ENCODE peak calls at places on chromosomes 3 and 15, in eight cellular contexts. O, N, P, U, X, T, B and W are unnamed samples.

GRCh38 chr15:101105059-101105851 is 146.6 kb downstream of the CHSY1 start:
- DNase-seq in O (no peak), N (no peak), T (no peak), U (no peak), X (no peak), P (no peak), B (no peak), W (no peak)

GRCh38 chr3:40876019-40876418 is 323.3 kb upstream of the CTNNB1 start:
- DNase-seq in U (no peak), B (no peak), O (no peak), X (no peak), N (no peak), T (no peak), P (no peak), W (no peak)

GRCh38 chr15:71332605-71333004 is 217.3 kb downstream of the THSD4 start:
- DNase-seq in B (no peak), N (no peak), P (no peak), U (no peak), X (no peak), T (no peak), O (no peak), W (no peak)

GRCh38 chr3:24387000-24387399 is 107.7 kb downstream of the THRB start:
- DNase-seq in X (no peak), O (no peak), T (no peak), B (no peak), U (no peak), P (no peak), N (no peak), W (no peak)

GRCh38 chr3:188904670-188905069 is 267.1 kb upstream of the TPRG1 start:
- DNase-seq in P (no peak), O (no peak), N (no peak), B (no peak), U (no peak), X (no peak), T (no peak), W (no peak)

GRCh38 chr3:43372809-43373587 is 86.7 kb downstream of the SNRK start:
- DNase-seq in N (peak; percentile 31), B (no peak), T (no peak), P (no peak), X (no peak), O (no peak), U (no peak), W (no peak)

GRCh38 chr15:89003865-89004725 is 84.2 kb upstream of the ABHD2 start:
- DNase-seq in O (no peak), T (no peak), X (no peak), N (no peak), B (no peak), P (no peak), U (no peak), W (no peak)

GRCh38 chr3:11452988-11453847 is 181.0 kb downstream of the ATG7 start:
- DNase-seq in P (no peak), O (no peak), X (no peak), B (no peak), N (no peak), U (no peak), T (no peak), W (no peak)

GRCh38 chr3:135106445-135106844 is 311.4 kb downstream of the EPHB1 start:
- DNase-seq in B (no peak), T (no peak), N (no peak), U (no peak), O (no peak), X (no peak), P (peak; percentile 60), W (peak; percentile 5)

GRCh38 chr3:186551387-186551786 is 7.2 kb upstream of the CRYGS start:
- DNase-seq in P (no peak), O (no peak), X (no peak), B (no peak), U (no peak), N (no peak), T (no peak), W (no peak)

GRCh38 chr15:85773916-85774315 is 20.8 kb downstream of the KLHL25 start:
- DNase-seq in B (no peak), U (no peak), N (no peak), O (no peak), T (no peak), P (no peak), X (no peak), W (no peak)

GRCh38 chr3:9951962-9952805 is at the start of gene PRRT3:
- DNase-seq in X (no peak), U (no peak), N (no peak), B (no peak), O (peak; percentile 90), P (peak; percentile 45), T (no peak), W (no peak)

GRCh38 chr3:139677341-139678155 is at the start of gene NMNAT3:
- DNase-seq in N (peak; percentile 94), O (peak; percentile 96), T (no peak), X (peak; percentile 84), U (peak; percentile 79), B (no peak), P (peak; percentile 88), W (peak; percentile 34)

GRCh38 chr3:16106050-16106449 is 68.4 kb upstream of the GALNT15 start:
- DNase-seq in U (no peak), N (no peak), X (no peak), O (no peak), B (no peak), T (no peak), P (no peak), W (no peak)

GRCh38 chr15:64883097-64883581 is 28.6 kb upstream of the ANKDD1A start:
- DNase-seq in P (no peak), B (peak; percentile 83), U (no peak), T (no peak), O (no peak), N (no peak), X (no peak), W (peak; percentile 76)

GRCh38 chr3:161217496-161217895 is 3.6 kb upstream of the NMD3 start:
- DNase-seq in B (no peak), T (no peak), N (no peak), U (no peak), P (no peak), O (no peak), X (peak; percentile 53), W (no peak)

GRCh38 chr3:10968390-10968789 is 24.2 kb upstream of the SLC6A1 start:
- DNase-seq in T (no peak), O (no peak), X (no peak), U (no peak), P (no peak), N (no peak), B (no peak), W (no peak)

GRCh38 chr3:128794788-128795649 is 69.0 kb downstream of the RAB7A start:
- DNase-seq in X (peak; percentile 46), P (peak; percentile 48), U (peak; percentile 63), N (peak; percentile 93), T (peak; percentile 54), O (no peak), B (no peak), W (peak; percentile 75)

GRCh38 chr15:65212097-65212496 is 824 bp upstream of the CILP start:
- DNase-seq in P (no peak), N (no peak), B (no peak), T (no peak), O (no peak), X (no peak), U (no peak), W (no peak)

DNA sequence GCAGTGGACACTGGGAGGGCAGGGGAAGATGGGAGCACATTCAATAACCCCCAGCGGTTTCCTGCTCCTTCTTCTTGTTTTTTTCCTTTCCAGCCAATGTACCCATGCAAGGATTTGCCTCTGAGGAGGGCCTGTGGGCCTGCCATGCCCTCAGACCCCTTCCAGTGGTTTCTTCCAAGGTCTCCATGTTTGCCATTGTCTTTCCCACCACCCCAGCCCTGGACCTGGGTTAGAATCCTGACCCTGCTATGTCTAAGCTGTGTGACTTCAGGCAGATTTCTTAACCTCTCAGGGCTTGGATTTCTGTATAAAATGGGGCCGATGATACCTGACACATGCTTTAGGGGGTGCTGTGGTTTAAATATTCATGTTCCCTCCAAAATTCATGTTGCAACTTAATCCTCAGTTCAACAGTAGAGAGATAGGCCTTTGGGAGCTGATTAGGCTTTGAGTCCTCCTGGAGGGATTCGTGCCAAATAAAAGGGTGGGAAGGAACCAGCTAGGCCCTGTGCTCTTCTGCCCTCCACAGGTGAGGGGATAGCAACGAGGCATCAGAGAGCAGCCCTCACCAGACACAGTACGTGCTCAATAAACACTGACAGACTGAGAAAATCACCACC is 46.3 kb upstream of the FLNB start:
- DNase-seq in T (no peak), O (no peak), N (no peak), X (peak; percentile 56), U (no peak), P (no peak), B (no peak), W (no peak)
- TF ChIP-seq CTCF in T (no peak), O (no peak), N (no peak), X (peak; percentile 40), U (peak; percentile 28), P (no peak), B (peak; percentile 49), W (peak; percentile 22)

GRCh38 chr3:34419801-34420200 is 621.4 kb downstream of the PDCD6IP start:
- DNase-seq in B (no peak), N (no peak), O (no peak), U (no peak), T (no peak), X (no peak), P (no peak), W (no peak)

GRCh38 chr3:34421762-34422161 is 623.3 kb downstream of the PDCD6IP start:
- DNase-seq in O (no peak), B (no peak), P (no peak), U (no peak), N (no peak), X (no peak), T (no peak), W (no peak)
- TF ChIP-seq POLR2AphosphoS5 in O (no peak), B (no peak), P (no peak), U (no peak), N (no peak), X (no peak), T (no peak), W (no peak)

DNA sequence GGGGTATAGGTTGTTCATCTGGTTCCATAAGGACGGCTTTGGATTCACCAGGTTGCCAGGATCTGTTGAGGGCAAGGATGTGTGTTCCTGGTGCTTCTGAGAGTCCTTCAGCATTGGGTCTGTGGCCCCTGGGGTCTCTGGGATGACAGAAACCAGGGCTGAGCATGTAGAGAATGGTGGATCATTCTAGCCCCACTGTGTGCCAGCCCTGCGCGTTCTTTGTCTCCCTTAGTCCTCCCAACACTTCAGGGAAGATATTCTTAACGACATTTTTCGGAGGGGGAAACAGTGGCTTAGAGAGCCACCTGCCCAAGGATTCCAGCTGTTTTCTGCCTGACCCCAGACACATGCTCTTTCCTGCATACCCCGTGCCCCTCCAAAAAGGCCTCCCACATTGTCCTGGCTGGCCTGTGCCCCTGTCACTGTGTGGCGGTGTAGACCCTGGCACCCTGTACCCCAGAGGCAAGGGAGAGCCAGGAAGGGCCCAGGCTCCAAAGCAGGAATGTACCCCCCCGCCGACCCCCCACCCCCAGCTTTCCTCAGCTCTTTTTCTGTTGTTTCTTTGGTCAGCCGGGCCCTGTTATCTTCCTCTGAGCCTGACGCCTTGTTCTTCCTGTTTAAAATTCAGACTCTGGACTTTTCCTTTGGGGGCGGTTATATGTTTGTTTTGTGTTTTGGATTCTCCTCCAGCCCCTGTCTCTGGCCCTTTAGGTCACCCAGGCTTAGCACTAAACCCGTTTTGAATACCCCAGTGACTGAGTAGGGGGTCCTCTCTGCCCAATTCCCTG is 57.8 kb upstream of the SMAD6 start:
- DNase-seq in X (no peak), B (no peak), N (no peak), U (no peak), O (no peak), T (no peak), P (no peak), W (no peak)
- H3K27ac ChIP-seq in X (no peak overlapping the region), B (no peak overlapping the region), N (peak overlapping the region; percentile 0), U (peak overlapping the region; percentile 16), O (peak overlapping the region; percentile 76), T (no peak overlapping the region), P (peak overlapping the region; percentile 41), W (no peak overlapping the region)

GRCh38 chr3:65914032-65914739 is 124.5 kb downstream of the MAGI1 start:
- DNase-seq in U (no peak), O (no peak), B (no peak), N (no peak), X (no peak), T (no peak), P (no peak), W (no peak)
- TF ChIP-seq CTCF in U (no peak), O (no peak), B (no peak), N (no peak), X (peak; percentile 13), T (peak; percentile 21), P (no peak), W (no peak)